ENCODE peak calls at places on chromosome 18, in ten cellular contexts. C is choroid plexus epithelial cell; I is heart right ventricle; Q is stomach; G is CD8-positive, alpha-beta T cell; X is fibroblast of mammary gland; Y is breast epithelium; L is thyroid gland; A is adrenal gland; U is pancreas. K is an unnamed sample.

GRCh38 chr18:45383228-45383627 is 232.0 kb upstream of the SLC14A2 start:
- DNase-seq in C (no peak), I (no peak), Q (no peak), G (no peak), X (no peak), Y (no peak), L (no peak), A (no peak), U (no peak), K (no peak)

GRCh38 chr18:45602926-45603325 is 12.3 kb upstream of the SLC14A2 start:
- DNase-seq in C (no peak), I (no peak), Q (no peak), G (no peak), X (peak; percentile 19), Y (no peak), L (no peak), A (no peak), U (no peak), K (peak; percentile 65)

GRCh38 chr18:65039578-65039977 is 711.2 kb upstream of the CDH7 start:
- DNase-seq in C (no peak), I (no peak), Q (no peak), G (no peak), X (no peak), Y (no peak), L (no peak), A (no peak), U (no peak), K (no peak)

GRCh38 chr18:57859314-57859713 is 56.2 kb upstream of the ATP8B1 start:
- DNase-seq in C (peak; percentile 60), I (no peak), Q (no peak), G (no peak), X (peak; percentile 54), Y (no peak), L (no peak), A (peak; percentile 14), U (peak; percentile 14), K (peak; percentile 64)

GRCh38 chr18:47919916-47920315 is 10.5 kb downstream of the SMAD2 start:
- DNase-seq in C (no peak), I (no peak), Q (no peak), G (no peak), X (no peak), Y (no peak), L (no peak), A (no peak), U (no peak), K (no peak)

GRCh38 chr18:55088000-55088401 is 128.7 kb upstream of the CCDC68 start:
- DNase-seq in C (no peak), I (no peak), Q (no peak), G (no peak), X (no peak), Y (no peak), L (no peak), A (no peak), U (no peak), K (peak; percentile 28)

GRCh38 chr18:49623571-49623970 is 61.7 kb downstream of the LIPG start:
- DNase-seq in C (no peak), I (no peak), Q (no peak), G (no peak), X (peak; percentile 7), Y (no peak), L (no peak), A (no peak), U (no peak), K (peak; percentile 40)

GRCh38 chr18:54250846-54251251 is 18.5 kb upstream of the POLI start:
- DNase-seq in C (no peak), I (no peak), Q (no peak), G (no peak), X (no peak), Y (no peak), L (no peak), A (no peak), U (no peak), K (peak; percentile 59)

GRCh38 chr18:44859263-44859662 is 178.6 kb downstream of the SETBP1 start:
- DNase-seq in C (no peak), I (no peak), Q (no peak), G (no peak), X (peak; percentile 14), Y (no peak), L (no peak), A (no peak), U (no peak), K (peak; percentile 87)

GRCh38 chr18:7946724-7947377 is 379.7 kb downstream of the PTPRM start:
- DNase-seq in C (peak; percentile 95), I (no peak), Q (peak; percentile 42), G (no peak), X (peak; percentile 90), Y (no peak), L (peak; percentile 31), A (peak; percentile 71), U (peak; percentile 22), K (peak; percentile 80)

GRCh38 chr18:48705043-48705442 is 166.2 kb downstream of the CTIF start:
- DNase-seq in C (no peak), I (no peak), Q (no peak), G (no peak), X (no peak), Y (no peak), L (no peak), A (no peak), U (no peak), K (no peak)

GRCh38 chr18:48589797-48590519 is 51.1 kb downstream of the CTIF start:
- DNase-seq in C (no peak), I (peak; percentile 75), Q (peak; percentile 56), G (no peak), X (no peak), Y (no peak), L (peak; percentile 52), A (peak; percentile 69), U (peak; percentile 28), K (no peak)

GRCh38 chr18:77218642-77219041 is 31.0 kb upstream of the GALR1 start:
- DNase-seq in C (no peak), I (no peak), Q (no peak), G (no peak), X (no peak), Y (no peak), L (no peak), A (no peak), U (no peak), K (no peak)

DNA sequence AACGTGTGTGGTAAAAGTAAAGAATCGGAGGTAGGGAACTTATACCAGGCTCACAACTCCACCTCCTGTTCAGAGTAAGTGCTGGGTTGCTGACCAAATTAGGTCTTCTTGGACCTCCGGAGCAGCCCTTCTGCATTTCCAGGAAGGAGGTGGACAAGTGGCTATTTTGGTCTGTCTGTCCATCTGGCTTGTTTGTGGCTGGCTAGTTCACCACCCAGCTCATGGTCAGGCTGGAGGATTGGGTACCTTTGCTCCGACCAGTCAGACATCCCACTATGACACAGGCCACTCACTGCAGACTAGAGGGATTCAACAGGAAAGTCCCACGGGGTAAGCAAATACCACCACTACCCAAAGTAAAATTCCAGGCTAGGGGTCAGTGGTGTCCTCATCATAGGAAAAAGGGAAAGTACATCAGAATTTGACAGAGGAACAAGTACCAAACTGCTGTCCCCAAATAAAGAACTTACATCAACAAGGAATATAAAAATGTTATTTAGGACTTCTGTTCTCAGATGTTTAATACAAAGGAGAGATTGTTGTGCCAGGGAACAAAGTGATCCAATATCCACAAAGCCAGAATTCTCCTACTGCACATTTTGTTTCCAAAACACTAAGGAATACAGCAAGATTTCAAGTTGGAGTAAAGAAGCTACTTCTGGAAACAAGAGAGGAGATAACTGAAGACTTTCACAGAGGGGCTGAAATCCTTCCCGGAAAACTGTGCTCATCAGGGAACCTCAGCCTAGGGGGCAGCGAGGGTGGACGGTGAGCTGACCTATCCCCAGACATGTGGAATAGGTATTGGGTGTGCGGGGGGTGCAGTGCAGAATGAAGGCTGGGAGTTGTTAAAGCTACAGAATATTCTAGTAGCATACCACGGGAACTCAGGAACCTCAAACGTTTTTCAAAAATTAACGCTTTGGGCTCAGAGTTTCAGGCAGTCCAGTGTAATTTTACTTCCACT is 56.9 kb downstream of the BCL2 start:
- DNase-seq in C (no peak), I (peak; percentile 41), Q (no peak), G (no peak), X (no peak), Y (no peak), L (no peak), A (no peak), U (no peak), K (no peak)
- H3K4me3 ChIP-seq in C (no peak overlapping the region), I (no peak overlapping the region), Q (no peak overlapping the region), G (no peak overlapping the region), X (no peak overlapping the region), Y (no peak overlapping the region), L (no peak overlapping the region), A (no peak overlapping the region), U (no peak overlapping the region), K (no peak overlapping the region)

DNA sequence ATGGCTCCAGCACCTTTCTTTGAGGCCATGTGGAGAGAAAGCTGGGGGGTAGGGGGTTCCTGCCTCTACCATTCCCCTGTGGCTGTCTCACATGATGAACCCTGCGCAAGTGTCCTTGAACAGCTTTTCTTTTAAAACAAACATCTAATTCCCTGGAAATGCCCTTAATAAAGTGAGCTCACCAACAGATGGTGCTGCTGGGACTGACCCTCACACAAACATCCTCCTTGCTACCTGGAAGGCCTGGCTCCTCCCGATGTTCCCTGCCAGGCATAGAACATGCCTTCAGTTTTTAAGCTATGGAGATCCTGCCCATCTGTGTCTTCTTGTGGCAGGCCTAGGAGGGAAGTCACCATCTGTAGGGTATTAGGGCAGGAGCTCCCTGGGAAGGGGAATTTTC is 60.7 kb upstream of the GATA6 start:
- DNase-seq in C (peak; percentile 39), I (no peak), Q (peak; percentile 35), G (no peak), X (peak; percentile 8), Y (no peak), L (peak; percentile 24), A (peak; percentile 29), U (no peak), K (peak; percentile 17)
- TF ChIP-seq CTCF in C (peak; percentile 47), I (no peak), Q (no peak), G (no peak), X (peak; percentile 3), Y (no peak), L (peak; percentile 33), A (no peak), U (no peak), K (no peak)

GRCh38 chr18:79792096-79792987 is 5.4 kb upstream of the KCNG2 start:
- DNase-seq in C (no peak), I (no peak), Q (no peak), G (no peak), X (no peak), Y (peak; percentile 40), L (no peak), A (no peak), U (no peak), K (no peak)
- H3K4me3 ChIP-seq in C (no peak overlapping the region), I (peak overlapping the region; percentile 10), Q (no peak overlapping the region), G (no peak overlapping the region), X (no peak overlapping the region), Y (peak overlapping the region; percentile 4), L (no peak overlapping the region), A (no peak overlapping the region), U (no peak overlapping the region), K (no peak overlapping the region)

DNA sequence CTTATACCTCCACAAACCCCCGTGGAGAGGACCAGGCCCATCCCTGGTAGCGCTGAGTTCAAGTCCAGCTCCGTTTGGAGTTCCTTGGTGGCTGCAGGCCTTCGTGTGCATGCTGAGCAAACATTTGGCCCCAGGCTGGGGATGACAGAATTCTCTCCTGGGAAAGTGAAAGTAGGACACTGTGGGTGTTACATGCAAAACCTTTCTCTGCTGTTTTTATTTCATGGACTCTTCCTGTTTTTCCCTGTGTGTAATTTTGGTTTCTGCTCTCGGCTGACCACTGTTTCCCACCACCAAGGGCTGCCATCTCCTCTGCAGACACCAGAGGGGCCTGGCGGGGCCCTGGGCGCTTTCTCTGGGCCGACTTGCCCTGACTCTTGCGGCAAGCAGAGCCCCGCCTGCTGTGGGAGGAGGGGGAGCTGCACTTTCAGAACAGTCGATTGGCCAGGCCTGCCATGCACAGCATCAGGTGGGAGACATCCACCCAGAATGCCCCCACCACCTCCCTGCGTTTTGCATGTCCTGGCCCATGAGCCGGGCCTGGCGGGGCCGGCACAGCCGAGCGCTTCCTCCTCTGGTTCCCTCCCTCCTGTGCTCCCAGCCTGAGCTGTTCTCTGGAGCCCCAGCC is 102.4 kb downstream of the CABLES1 start:
- DNase-seq in C (peak; percentile 65), I (peak; percentile 53), Q (peak; percentile 57), G (no peak), X (peak; percentile 56), Y (peak; percentile 71), L (peak; percentile 60), A (peak; percentile 26), U (no peak), K (peak; percentile 59)
- TF ChIP-seq CTCF in C (peak; percentile 59), I (no peak), Q (no peak), G (no peak), X (peak; percentile 41), Y (no peak), L (no peak), A (no peak), U (no peak), K (peak; percentile 5)